ENCODE peak calls at places on chromosomes 4 and X, in nine cellular contexts. One of them, this sample, is unnamed.
A peak's percentile ranks its signal among the peaks of the same experiment; 100 is the strongest.

GRCh38 chrX:106728337-106728736 is 1.8 kb downstream of the RNF128 start:
- DNase-seq in kidney: no peak
- DNase-seq in OCI-LY7: no peak
- DNase-seq in cardiac fibroblast: no peak
- DNase-seq in GM23338: no peak
- DNase-seq in mammary epithelial cell: no peak
- DNase-seq in AG09309: no peak
- DNase-seq in NB4: no peak
- DNase-seq in ovary: no peak
- DNase-seq in this sample: no peak

GRCh38 chr4:110510955-110511544 is 35.1 kb downstream of the ENPEP start:
- DNase-seq in kidney: no peak
- DNase-seq in OCI-LY7: peak; percentile 77
- DNase-seq in cardiac fibroblast: peak; percentile 78
- DNase-seq in GM23338: peak; percentile 78
- DNase-seq in mammary epithelial cell: peak; percentile 45
- DNase-seq in AG09309: peak; percentile 33
- DNase-seq in NB4: peak; percentile 62
- DNase-seq in ovary: no peak
- DNase-seq in this sample: peak; percentile 38

GRCh38 chr4:138406881-138407280 is 164.7 kb upstream of the SLC7A11 start:
- DNase-seq in kidney: no peak
- DNase-seq in OCI-LY7: no peak
- DNase-seq in cardiac fibroblast: peak; percentile 29
- DNase-seq in GM23338: no peak
- DNase-seq in mammary epithelial cell: peak; percentile 4
- DNase-seq in AG09309: peak; percentile 16
- DNase-seq in NB4: peak; percentile 68
- DNase-seq in ovary: no peak
- DNase-seq in this sample: no peak

GRCh38 chrX:106780664-106781377 is 21.7 kb upstream of the TBC1D8B start:
- DNase-seq in kidney: no peak
- DNase-seq in OCI-LY7: no peak
- DNase-seq in cardiac fibroblast: no peak
- DNase-seq in GM23338: no peak
- DNase-seq in mammary epithelial cell: no peak
- DNase-seq in AG09309: no peak
- DNase-seq in NB4: no peak
- DNase-seq in ovary: no peak
- DNase-seq in this sample: no peak

GRCh38 chr4:107037188-107037587 is 1.1 kb upstream of the DKK2 start:
- DNase-seq in kidney: peak; percentile 45
- DNase-seq in OCI-LY7: no peak
- DNase-seq in cardiac fibroblast: peak; percentile 25
- DNase-seq in GM23338: peak; percentile 79
- DNase-seq in mammary epithelial cell: no peak
- DNase-seq in AG09309: no peak
- DNase-seq in NB4: no peak
- DNase-seq in ovary: peak; percentile 43
- DNase-seq in this sample: no peak

GRCh38 chr4:86498560-86499166 is 95.5 kb upstream of the PTPN13 start:
- DNase-seq in kidney: no peak
- DNase-seq in OCI-LY7: peak; percentile 50
- DNase-seq in cardiac fibroblast: peak; percentile 74
- DNase-seq in GM23338: peak; percentile 86
- DNase-seq in mammary epithelial cell: peak; percentile 40
- DNase-seq in AG09309: peak; percentile 51
- DNase-seq in NB4: peak; percentile 73
- DNase-seq in ovary: no peak
- DNase-seq in this sample: no peak

GRCh38 chr4:83252782-83253405 is 31.7 kb downstream of the COQ2 start:
- DNase-seq in kidney: no peak
- DNase-seq in OCI-LY7: peak; percentile 86
- DNase-seq in cardiac fibroblast: peak; percentile 86
- DNase-seq in GM23338: peak; percentile 90
- DNase-seq in mammary epithelial cell: peak; percentile 43
- DNase-seq in AG09309: no peak
- DNase-seq in NB4: peak; percentile 87
- DNase-seq in ovary: peak; percentile 51
- DNase-seq in this sample: peak; percentile 31

GRCh38 chr4:5478116-5478515 is 230.2 kb downstream of the EVC2 start:
- DNase-seq in kidney: no peak
- DNase-seq in OCI-LY7: no peak
- DNase-seq in cardiac fibroblast: no peak
- DNase-seq in GM23338: peak; percentile 25
- DNase-seq in mammary epithelial cell: no peak
- DNase-seq in AG09309: no peak
- DNase-seq in NB4: no peak
- DNase-seq in ovary: no peak
- DNase-seq in this sample: no peak

GRCh38 chr4:133320576-133321170 is 171.6 kb downstream of the PCDH10 start:
- DNase-seq in kidney: no peak
- DNase-seq in OCI-LY7: peak; percentile 21
- DNase-seq in cardiac fibroblast: peak; percentile 37
- DNase-seq in GM23338: peak; percentile 60
- DNase-seq in mammary epithelial cell: peak; percentile 11
- DNase-seq in AG09309: no peak
- DNase-seq in NB4: peak; percentile 36
- DNase-seq in ovary: no peak
- DNase-seq in this sample: peak; percentile 22

GRCh38 chr4:56681158-56681848 is at the start of gene HOPX:
- DNase-seq in kidney: peak; percentile 66
- DNase-seq in OCI-LY7: no peak
- DNase-seq in cardiac fibroblast: peak; percentile 52
- DNase-seq in GM23338: no peak
- DNase-seq in mammary epithelial cell: peak; percentile 72
- DNase-seq in AG09309: no peak
- DNase-seq in NB4: peak; percentile 33
- DNase-seq in ovary: no peak
- DNase-seq in this sample: peak; percentile 92

GRCh38 chr4:8039290-8039689 is 99.6 kb upstream of the AFAP1 start:
- DNase-seq in kidney: no peak
- DNase-seq in OCI-LY7: no peak
- DNase-seq in cardiac fibroblast: peak; percentile 10
- DNase-seq in GM23338: peak; percentile 67
- DNase-seq in mammary epithelial cell: no peak
- DNase-seq in AG09309: no peak
- DNase-seq in NB4: no peak
- DNase-seq in ovary: no peak
- DNase-seq in this sample: no peak

GRCh38 chr4:153402366-153402765 is 57.9 kb downstream of the MND1 start:
- DNase-seq in kidney: no peak
- DNase-seq in OCI-LY7: no peak
- DNase-seq in cardiac fibroblast: no peak
- DNase-seq in GM23338: no peak
- DNase-seq in mammary epithelial cell: no peak
- DNase-seq in AG09309: no peak
- DNase-seq in NB4: no peak
- DNase-seq in ovary: no peak
- DNase-seq in this sample: no peak

GRCh38 chr4:120769227-120769626 is 153.3 kb downstream of the PRDM5 start:
- DNase-seq in kidney: no peak
- DNase-seq in OCI-LY7: no peak
- DNase-seq in cardiac fibroblast: peak; percentile 65
- DNase-seq in GM23338: no peak
- DNase-seq in mammary epithelial cell: peak; percentile 1
- DNase-seq in AG09309: peak; percentile 1
- DNase-seq in NB4: no peak
- DNase-seq in ovary: no peak
- DNase-seq in this sample: no peak

GRCh38 chr4:7498406-7499200 is 63.9 kb upstream of the PSAPL1 start:
- DNase-seq in kidney: no peak
- DNase-seq in OCI-LY7: no peak
- DNase-seq in cardiac fibroblast: no peak
- DNase-seq in GM23338: no peak
- DNase-seq in mammary epithelial cell: no peak
- DNase-seq in AG09309: no peak
- DNase-seq in NB4: no peak
- DNase-seq in ovary: no peak
- DNase-seq in this sample: no peak

GRCh38 chr4:74830928-74831327 is 36.6 kb upstream of the BTC start:
- DNase-seq in kidney: no peak
- DNase-seq in OCI-LY7: no peak
- DNase-seq in cardiac fibroblast: peak; percentile 3
- DNase-seq in GM23338: no peak
- DNase-seq in mammary epithelial cell: no peak
- DNase-seq in AG09309: no peak
- DNase-seq in NB4: peak; percentile 20
- DNase-seq in ovary: no peak
- DNase-seq in this sample: no peak

GRCh38 chr4:61501812-61502211 is 301.7 kb downstream of the ADGRL3 start:
- DNase-seq in kidney: no peak
- DNase-seq in OCI-LY7: no peak
- DNase-seq in cardiac fibroblast: no peak
- DNase-seq in GM23338: no peak
- DNase-seq in mammary epithelial cell: no peak
- DNase-seq in AG09309: no peak
- DNase-seq in NB4: no peak
- DNase-seq in ovary: no peak
- DNase-seq in this sample: no peak

GRCh38 chrX:123254457-123254856 is 70.4 kb downstream of the GRIA3 start:
- DNase-seq in kidney: no peak
- DNase-seq in OCI-LY7: no peak
- DNase-seq in cardiac fibroblast: no peak
- DNase-seq in GM23338: no peak
- DNase-seq in mammary epithelial cell: no peak
- DNase-seq in AG09309: no peak
- DNase-seq in NB4: no peak
- DNase-seq in ovary: no peak
- DNase-seq in this sample: no peak

GRCh38 chrX:37380256-37380655 is 31.1 kb downstream of the PRRG1 start:
- DNase-seq in kidney: no peak
- DNase-seq in OCI-LY7: no peak
- DNase-seq in cardiac fibroblast: no peak
- DNase-seq in GM23338: no peak
- DNase-seq in mammary epithelial cell: no peak
- DNase-seq in AG09309: no peak
- DNase-seq in NB4: no peak
- DNase-seq in ovary: no peak
- DNase-seq in this sample: no peak

GRCh38 chr4:119027815-119028214 is 107.8 kb upstream of the MYOZ2 start:
- DNase-seq in kidney: no peak
- DNase-seq in OCI-LY7: no peak
- DNase-seq in cardiac fibroblast: no peak
- DNase-seq in GM23338: no peak
- DNase-seq in mammary epithelial cell: no peak
- DNase-seq in AG09309: no peak
- DNase-seq in NB4: no peak
- DNase-seq in ovary: no peak
- DNase-seq in this sample: no peak
- H3K4me3 ChIP-seq in kidney: peak overlapping the region; percentile 42
- H3K4me3 ChIP-seq in OCI-LY7: no peak overlapping the region
- H3K4me3 ChIP-seq in cardiac fibroblast: no peak overlapping the region
- H3K4me3 ChIP-seq in GM23338: no peak overlapping the region
- H3K4me3 ChIP-seq in mammary epithelial cell: no peak overlapping the region
- H3K4me3 ChIP-seq in AG09309: no peak overlapping the region
- H3K4me3 ChIP-seq in NB4: no peak overlapping the region
- H3K4me3 ChIP-seq in ovary: peak overlapping the region; percentile 34
- H3K4me3 ChIP-seq in this sample: no peak overlapping the region

DNA sequence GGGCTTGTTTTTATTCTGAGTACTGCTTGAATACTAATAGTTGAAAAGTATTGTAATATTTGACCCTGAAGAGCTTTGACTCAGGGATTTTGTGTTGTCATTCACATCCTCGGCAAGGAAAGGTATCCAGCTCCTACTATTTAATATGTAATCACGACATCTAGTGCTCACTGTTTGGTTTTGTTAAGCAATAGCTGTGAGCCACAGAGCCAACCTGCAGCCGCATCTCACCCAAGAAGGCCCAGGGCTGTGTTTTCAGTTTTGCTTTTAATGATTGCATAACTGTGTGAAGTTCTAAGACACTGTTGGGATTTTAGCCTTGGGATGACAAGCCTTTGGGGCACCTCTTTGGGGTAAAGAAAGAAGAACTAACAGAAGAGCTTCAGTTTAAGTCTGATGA is 158.0 kb downstream of the RELL1 start:
- DNase-seq in kidney: no peak
- DNase-seq in OCI-LY7: no peak
- DNase-seq in cardiac fibroblast: no peak
- DNase-seq in GM23338: peak; percentile 19
- DNase-seq in mammary epithelial cell: peak; percentile 48
- DNase-seq in AG09309: no peak
- DNase-seq in NB4: peak; percentile 73
- DNase-seq in ovary: no peak
- DNase-seq in this sample: peak; percentile 13
- TF ChIP-seq CTCF in kidney: peak; percentile 40
- TF ChIP-seq CTCF in OCI-LY7: no peak
- TF ChIP-seq CTCF in cardiac fibroblast: no peak
- TF ChIP-seq CTCF in GM23338: no peak
- TF ChIP-seq CTCF in mammary epithelial cell: no peak
- TF ChIP-seq CTCF in AG09309: no peak
- TF ChIP-seq CTCF in NB4: no peak
- TF ChIP-seq CTCF in ovary: no peak
- TF ChIP-seq CTCF in this sample: peak; percentile 49

DNA sequence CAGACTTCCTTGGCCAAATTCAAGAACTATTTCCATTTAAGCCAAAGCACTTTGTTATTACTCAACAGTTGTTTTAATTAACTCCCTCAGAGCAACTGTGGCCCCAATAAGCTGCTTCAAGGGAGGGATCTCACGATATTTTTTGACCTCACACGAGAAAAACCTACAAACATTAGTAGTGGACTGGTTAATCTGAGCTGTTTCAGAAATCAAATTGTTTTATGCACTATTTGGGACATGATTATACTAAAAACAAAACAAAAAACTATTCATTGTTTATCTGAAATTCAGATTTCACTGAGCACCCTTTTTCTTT is 74.3 kb downstream of the DCHS2 start:
- DNase-seq in kidney: no peak
- DNase-seq in OCI-LY7: no peak
- DNase-seq in cardiac fibroblast: no peak
- DNase-seq in GM23338: no peak
- DNase-seq in mammary epithelial cell: no peak
- DNase-seq in AG09309: no peak
- DNase-seq in NB4: no peak
- DNase-seq in ovary: no peak
- DNase-seq in this sample: no peak
- H3K4me3 ChIP-seq in kidney: peak overlapping the region; percentile 47
- H3K4me3 ChIP-seq in OCI-LY7: peak overlapping the region; percentile 66
- H3K4me3 ChIP-seq in cardiac fibroblast: no peak overlapping the region
- H3K4me3 ChIP-seq in GM23338: peak overlapping the region; percentile 67
- H3K4me3 ChIP-seq in mammary epithelial cell: no peak overlapping the region
- H3K4me3 ChIP-seq in AG09309: no peak overlapping the region
- H3K4me3 ChIP-seq in NB4: no peak overlapping the region
- H3K4me3 ChIP-seq in ovary: peak overlapping the region; percentile 43
- H3K4me3 ChIP-seq in this sample: no peak overlapping the region

GRCh38 chrX:131709553-131709952 is 165.7 kb downstream of the OR13H1 start:
- DNase-seq in kidney: no peak
- DNase-seq in OCI-LY7: no peak
- DNase-seq in cardiac fibroblast: no peak
- DNase-seq in GM23338: no peak
- DNase-seq in mammary epithelial cell: no peak
- DNase-seq in AG09309: no peak
- DNase-seq in NB4: no peak
- DNase-seq in ovary: no peak
- DNase-seq in this sample: no peak

GRCh38 chrX:131703646-131704045 is 159.8 kb downstream of the OR13H1 start:
- DNase-seq in kidney: no peak
- DNase-seq in OCI-LY7: no peak
- DNase-seq in cardiac fibroblast: no peak
- DNase-seq in GM23338: no peak
- DNase-seq in mammary epithelial cell: peak; percentile 3
- DNase-seq in AG09309: no peak
- DNase-seq in NB4: no peak
- DNase-seq in ovary: peak; percentile 51
- DNase-seq in this sample: no peak

GRCh38 chrX:131704136-131704695 is 160.3 kb downstream of the OR13H1 start:
- DNase-seq in kidney: peak; percentile 91
- DNase-seq in OCI-LY7: no peak
- DNase-seq in cardiac fibroblast: no peak
- DNase-seq in GM23338: peak; percentile 6
- DNase-seq in mammary epithelial cell: peak; percentile 69
- DNase-seq in AG09309: peak; percentile 69
- DNase-seq in NB4: no peak
- DNase-seq in ovary: peak; percentile 96
- DNase-seq in this sample: peak; percentile 78
- TF ChIP-seq CTCF in kidney: no peak
- TF ChIP-seq CTCF in OCI-LY7: no peak
- TF ChIP-seq CTCF in cardiac fibroblast: no peak
- TF ChIP-seq CTCF in GM23338: peak; percentile 2
- TF ChIP-seq CTCF in mammary epithelial cell: peak; percentile 45
- TF ChIP-seq CTCF in AG09309: peak; percentile 75
- TF ChIP-seq CTCF in NB4: no peak
- TF ChIP-seq CTCF in ovary: peak; percentile 70
- TF ChIP-seq CTCF in this sample: peak; percentile 50

This sample was measured in LNCaP clone FGC.